ENCODE peak calls at places on chromosomes 5 and 9, in seven cellular contexts. One of them, this sample, is unnamed.
A peak's percentile ranks its signal among the peaks of the same experiment; 100 is the strongest.

GRCh38 chr9:132094314-132094791 is 14.7 kb upstream of the MED27 start:
- DNase-seq in HS-27A: no peak
- DNase-seq in ovary: no peak
- DNase-seq in naive thymus-derived CD8-positive, alpha-beta T cell: no peak
- DNase-seq in lung: no peak
- DNase-seq in IMR-90: peak; percentile 95
- DNase-seq in frontal cortex: no peak
- DNase-seq in this sample: no peak

GRCh38 chr5:39714036-39714698 is 289.4 kb upstream of the DAB2 start:
- DNase-seq in HS-27A: peak; percentile 69
- DNase-seq in ovary: no peak
- DNase-seq in naive thymus-derived CD8-positive, alpha-beta T cell: peak; percentile 6
- DNase-seq in lung: no peak
- DNase-seq in IMR-90: peak; percentile 68
- DNase-seq in frontal cortex: no peak
- DNase-seq in this sample: peak; percentile 81

GRCh38 chr9:78296208-78296892 is 575 bp upstream of the PSAT1 start:
- DNase-seq in HS-27A: peak; percentile 23
- DNase-seq in ovary: peak; percentile 65
- DNase-seq in naive thymus-derived CD8-positive, alpha-beta T cell: no peak
- DNase-seq in lung: peak; percentile 58
- DNase-seq in IMR-90: peak; percentile 54
- DNase-seq in frontal cortex: no peak
- DNase-seq in this sample: peak; percentile 49

GRCh38 chr9:12464910-12465512 is 228.2 kb upstream of the TYRP1 start:
- DNase-seq in HS-27A: no peak
- DNase-seq in ovary: no peak
- DNase-seq in naive thymus-derived CD8-positive, alpha-beta T cell: no peak
- DNase-seq in lung: no peak
- DNase-seq in IMR-90: peak; percentile 10
- DNase-seq in frontal cortex: no peak
- DNase-seq in this sample: peak; percentile 29

GRCh38 chr5:126137771-126138474 is 285.3 kb upstream of the GRAMD2B start:
- DNase-seq in HS-27A: no peak
- DNase-seq in ovary: no peak
- DNase-seq in naive thymus-derived CD8-positive, alpha-beta T cell: no peak
- DNase-seq in lung: no peak
- DNase-seq in IMR-90: no peak
- DNase-seq in frontal cortex: no peak
- DNase-seq in this sample: no peak

GRCh38 chr9:110538621-110539020 is 40.9 kb downstream of the SVEP1 start:
- DNase-seq in HS-27A: no peak
- DNase-seq in ovary: no peak
- DNase-seq in naive thymus-derived CD8-positive, alpha-beta T cell: no peak
- DNase-seq in lung: no peak
- DNase-seq in IMR-90: peak; percentile 5
- DNase-seq in frontal cortex: no peak
- DNase-seq in this sample: no peak

GRCh38 chr5:144187699-144188294 is 17.1 kb downstream of the KCTD16 start:
- DNase-seq in HS-27A: no peak
- DNase-seq in ovary: no peak
- DNase-seq in naive thymus-derived CD8-positive, alpha-beta T cell: peak; percentile 84
- DNase-seq in lung: peak; percentile 63
- DNase-seq in IMR-90: peak; percentile 99
- DNase-seq in frontal cortex: no peak
- DNase-seq in this sample: peak; percentile 89

GRCh38 chr9:98488578-98489312 is 220.0 kb downstream of the GABBR2 start:
- DNase-seq in HS-27A: peak; percentile 77
- DNase-seq in ovary: no peak
- DNase-seq in naive thymus-derived CD8-positive, alpha-beta T cell: no peak
- DNase-seq in lung: peak; percentile 46
- DNase-seq in IMR-90: peak; percentile 98
- DNase-seq in frontal cortex: no peak
- DNase-seq in this sample: peak; percentile 38

GRCh38 chr5:119273391-119273839 is 82.4 kb upstream of the TNFAIP8 start:
- DNase-seq in HS-27A: no peak
- DNase-seq in ovary: no peak
- DNase-seq in naive thymus-derived CD8-positive, alpha-beta T cell: no peak
- DNase-seq in lung: no peak
- DNase-seq in IMR-90: no peak
- DNase-seq in frontal cortex: no peak
- DNase-seq in this sample: no peak

This sample was measured in A549.